ENCODE peak calls at places on chromosomes 16 and 17, in five cellular contexts. V, W, H, Q and L are unnamed samples.

GRCh38 chr17:4220655-4221054 is 43.1 kb downstream of the ANKFY1 start:
- DNase-seq in V (peak), W (no peak), H (no peak), Q (no peak), L (peak)

GRCh38 chr16:8863594-8864424 is 5.0 kb downstream of the CARHSP1 start:
- DNase-seq in V (no peak), W (no peak), H (peak), Q (peak), L (peak)

GRCh38 chr17:1693339-1693738 is 8.7 kb upstream of the PRPF8 start:
- DNase-seq in V (no peak), W (no peak), H (no peak), Q (peak), L (no peak)

GRCh38 chr16:29943846-29944669 is 17.8 kb upstream of the TMEM219 start:
- DNase-seq in V (peak), W (no peak), H (peak), Q (peak), L (peak)

GRCh38 chr17:57574040-57574513 is 171.0 kb downstream of the CCDC182 start:
- DNase-seq in V (peak), W (no peak), H (no peak), Q (no peak), L (no peak)

GRCh38 chr16:9297437-9298113 is 206.1 kb downstream of the HAPSTR1 start:
- DNase-seq in V (no peak), W (no peak), H (peak), Q (peak), L (peak)

GRCh38 chr17:80971704-80972304 is 19.8 kb upstream of the CHMP6 start:
- DNase-seq in V (no peak), W (no peak), H (no peak), Q (no peak), L (no peak)

GRCh38 chr17:18241229-18241871 is 15.9 kb downstream of the LLGL1 start:
- DNase-seq in V (no peak), W (no peak), H (no peak), Q (no peak), L (no peak)

GRCh38 chr16:12547608-12547922 is 256.1 kb downstream of the CPPED1 start:
- DNase-seq in V (no peak), W (no peak), H (no peak), Q (no peak), L (no peak)

GRCh38 chr16:67326472-67327309 is at the start of the genes KCTD19 and LRRC36:
- DNase-seq in V (peak), W (peak), H (peak), Q (peak), L (peak)

GRCh38 chr17:30379303-30380105 is 777 bp downstream of the CPD start:
- DNase-seq in V (no peak), W (peak), H (peak), Q (peak), L (peak)

GRCh38 chr17:35130392-35130791 is 9.0 kb downstream of the FNDC8 start:
- DNase-seq in V (no peak), W (no peak), H (no peak), Q (no peak), L (no peak)

GRCh38 chr17:16935241-16935663 is 36.7 kb downstream of the TNFRSF13B start:
- DNase-seq in V (no peak), W (no peak), H (no peak), Q (peak), L (peak)

GRCh38 chr16:69131167-69131748 is 1.1 kb downstream of the CHTF8 start:
- DNase-seq in V (peak), W (no peak), H (peak), Q (no peak), L (peak)

GRCh38 chr16:29756654-29757053 is 10.9 kb upstream of the C16orf54 start:
- DNase-seq in V (peak), W (no peak), H (no peak), Q (no peak), L (no peak)

GRCh38 chr16:30335598-30336474 is 19.3 kb downstream of the CD2BP2 start:
- DNase-seq in V (peak), W (no peak), H (no peak), Q (peak), L (peak)

GRCh38 chr17:9406046-9406631 is 169.5 kb downstream of the STX8 start:
- DNase-seq in V (peak), W (no peak), H (no peak), Q (no peak), L (no peak)

GRCh38 chr16:4935231-4935855 is 1.6 kb downstream of the PPL start:
- DNase-seq in V (no peak), W (no peak), H (peak), Q (no peak), L (no peak)

GRCh38 chr17:80035687-80035936 is at the start of gene TBC1D16:
- DNase-seq in V (no peak), W (no peak), H (no peak), Q (no peak), L (no peak)

GRCh38 chr17:15363702-15364101 is 22.3 kb upstream of the TEKT3 start:
- DNase-seq in V (no peak), W (no peak), H (no peak), Q (no peak), L (no peak)

GRCh38 chr16:16798504-16798903 is 419.6 kb downstream of the NPIPA7 start:
- DNase-seq in V (no peak), W (no peak), H (no peak), Q (no peak), L (no peak)

GRCh38 chr17:17494499-17495447 is 1.4 kb downstream of the RASD1 start:
- DNase-seq in V (peak), W (no peak), H (peak), Q (peak), L (peak)

GRCh38 chr17:1931759-1932579 is 93.2 kb downstream of the RTN4RL1 start:
- DNase-seq in V (no peak), W (peak), H (peak), Q (peak), L (peak)

GRCh38 chr16:11691771-11692170 is 23.5 kb downstream of the SNN start:
- DNase-seq in V (no peak), W (no peak), H (no peak), Q (no peak), L (peak)

GRCh38 chr16:75491876-75492275 is 3.4 kb downstream of the CHST6 start:
- DNase-seq in V (no peak), W (no peak), H (no peak), Q (peak), L (peak)

GRCh38 chr16:21302898-21303528 is 24.9 kb upstream of the CRYM start:
- DNase-seq in V (peak), W (no peak), H (no peak), Q (peak), L (no peak)

GRCh38 chr16:55703003-55704001 is 47.5 kb downstream of the SLC6A2 start:
- DNase-seq in V (peak), W (no peak), H (no peak), Q (peak), L (no peak)

GRCh38 chr17:1197781-1198490 is 18.2 kb upstream of the ABR start:
- DNase-seq in V (peak), W (no peak), H (peak), Q (peak), L (no peak)

GRCh38 chr17:57906910-57907309 is 48.3 kb downstream of the CUEDC1 start:
- DNase-seq in V (no peak), W (no peak), H (no peak), Q (peak), L (peak)

GRCh38 chr16:79601978-79602609 is 1.6 kb upstream of the MAF start:
- DNase-seq in V (peak), W (peak), H (peak), Q (peak), L (peak)

GRCh38 chr16:61885343-61885742 is 150.9 kb downstream of the CDH8 start:
- DNase-seq in V (no peak), W (no peak), H (no peak), Q (no peak), L (no peak)

GRCh38 chr16:27505297-27506236 is 44.1 kb downstream of the GTF3C1 start:
- DNase-seq in V (no peak), W (no peak), H (no peak), Q (no peak), L (no peak)